ENCODE peak calls at places on chromosomes 13 and 19, in five cellular contexts. J is heart right ventricle; Z is tibial artery; V is cardiac muscle cell; E is effector memory CD4-positive, alpha-beta T cell. D is an unnamed sample. For H3K9me3, H3K4me1 and H3K36me3, the result is how much of the 10 kb centered on the place peaks cover.

GRCh38 chr19:50500060-50500752 is 10.8 kb downstream of the JOSD2 start:
- DNase-seq in J (peak), Z (no peak), V (no peak), E (no peak), D (no peak)

GRCh38 chr19:49422407-49423277 is 599 bp downstream of the PTH2 start:
- DNase-seq in J (peak), Z (no peak), V (peak), E (no peak), D (no peak)

GRCh38 chr13:51923983-51924539 is 62.3 kb downstream of the CCDC70 start:
- DNase-seq in J (no peak), Z (no peak), V (no peak), E (no peak), D (no peak)

GRCh38 chr13:26897706-26898550 is 137.3 kb upstream of the GPR12 start:
- DNase-seq in J (no peak), Z (no peak), V (no peak), E (no peak), D (no peak)

GRCh38 chr19:16899566-16900075 is 10.8 kb downstream of the F2RL3 start:
- DNase-seq in J (no peak), Z (no peak), V (peak), E (no peak), D (no peak)

GRCh38 chr19:16896098-16896912 is 7.5 kb downstream of the F2RL3 start:
- DNase-seq in J (no peak), Z (peak), V (peak), E (no peak), D (no peak)

GRCh38 chr19:33434886-33435705 is 61.6 kb downstream of the CEBPG start:
- DNase-seq in J (no peak), Z (no peak), V (peak), E (no peak), D (no peak)

GRCh38 chr13:96090240-96091101 is 564 bp downstream of the HS6ST3 start:
- DNase-seq in J (peak), Z (no peak), V (peak), E (no peak), D (no peak)

GRCh38 chr13:94886191-94886590 is 173.8 kb upstream of the SOX21 start:
- DNase-seq in J (no peak), Z (no peak), V (peak), E (no peak), D (no peak)

GRCh38 chr13:85140192-85140591 is 659.0 kb downstream of the SLITRK6 start:
- DNase-seq in J (no peak), Z (no peak), V (no peak), E (no peak), D (no peak)

GRCh38 chr13:48749699-48750473 is 96.2 kb downstream of the CYSLTR2 start:
- DNase-seq in J (peak), Z (peak), V (peak), E (peak), D (peak)

GRCh38 chr19:17282488-17283256 is 971 bp downstream of the ANKLE1 start:
- DNase-seq in J (peak), Z (peak), V (peak), E (peak), D (peak)

GRCh38 chr13:75217949-75218348 is 264.0 kb downstream of the TBC1D4 start:
- DNase-seq in J (no peak), Z (no peak), V (peak), E (no peak), D (no peak)

GRCh38 chr19:40443930-40444180 is 280 bp downstream of the SERTAD3 start:
- DNase-seq in J (no peak), Z (no peak), V (no peak), E (no peak), D (no peak)

GRCh38 chr19:45607071-45608029 is 5.3 kb upstream of the GPR4 start:
- DNase-seq in J (peak), Z (peak), V (peak), E (peak), D (peak)

GRCh38 chr13:99495478-99496321 is 5.6 kb upstream of the TM9SF2 start:
- DNase-seq in J (no peak), Z (no peak), V (no peak), E (no peak), D (no peak)

GRCh38 chr13:46094478-46094877 is 10.4 kb downstream of the CPB2 start:
- DNase-seq in J (no peak), Z (no peak), V (no peak), E (no peak), D (no peak)

GRCh38 chr13:55664178-55664577 is 1476.5 kb upstream of the PRR20A start:
- DNase-seq in J (no peak), Z (no peak), V (no peak), E (no peak), D (no peak)

DNA sequence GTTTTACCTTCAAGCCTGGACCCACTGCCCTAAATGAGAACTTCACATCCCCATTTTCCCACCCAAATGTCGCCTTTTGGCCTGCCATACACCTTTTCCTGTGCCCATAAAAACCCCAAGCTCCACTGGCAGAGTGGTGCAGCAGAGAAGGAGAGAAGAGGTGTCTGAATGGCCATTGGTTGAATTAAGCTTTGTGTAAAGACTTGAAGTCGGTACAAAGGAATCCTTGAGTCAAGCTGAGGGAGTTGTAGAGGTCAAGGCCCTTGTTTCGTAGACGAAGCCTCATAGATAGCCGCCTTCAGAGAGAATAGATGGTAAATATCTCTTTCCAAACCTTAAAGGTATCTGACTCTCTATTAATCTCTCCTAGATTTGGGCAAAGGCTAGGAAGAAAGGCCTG is 1479.2 kb upstream of the PRR20A start:
- DNase-seq in J (no peak), Z (no peak), V (no peak), E (no peak), D (no peak)
- H3K9me3 ChIP-seq in J (under half), Z (under half), V (under half), E (under half), D (under half)

GRCh38 chr13:30665638-30666037 is 47.9 kb downstream of the USPL1 start:
- DNase-seq in J (no peak), Z (no peak), V (no peak), E (no peak), D (no peak)
- H3K4me1 ChIP-seq in J (under half), Z (under half), V (under half), E (under half), D (under half)

GRCh38 chr19:5714819-5715218 is 5.1 kb downstream of the LONP1 start:
- DNase-seq in J (no peak), Z (no peak), V (no peak), E (no peak), D (no peak)

GRCh38 chr19:5713228-5713627 is 6.7 kb downstream of the LONP1 start:
- DNase-seq in J (no peak), Z (no peak), V (no peak), E (no peak), D (no peak)

GRCh38 chr19:5711713-5712161 is 8.2 kb downstream of the LONP1 start:
- DNase-seq in J (no peak), Z (no peak), V (no peak), E (no peak), D (no peak)

GRCh38 chr19:5707576-5708575 is 12.1 kb downstream of the LONP1 start:
- DNase-seq in J (no peak), Z (no peak), V (no peak), E (no peak), D (no peak)

GRCh38 chr19:5711025-5711424 is 8.9 kb downstream of the LONP1 start:
- DNase-seq in J (no peak), Z (no peak), V (no peak), E (no peak), D (no peak)
- H3K36me3 ChIP-seq in J (half or more), Z (half or more), V (under half), E (half or more), D (half or more)

GRCh38 chr13:112733661-112734379 is 44.0 kb downstream of the ATP11A start:
- DNase-seq in J (no peak), Z (no peak), V (no peak), E (no peak), D (no peak)

GRCh38 chr13:112735791-112736190 is 46.0 kb downstream of the ATP11A start:
- DNase-seq in J (no peak), Z (no peak), V (no peak), E (no peak), D (no peak)

GRCh38 chr13:112733112-112733511 is 43.3 kb downstream of the ATP11A start:
- DNase-seq in J (no peak), Z (no peak), V (no peak), E (no peak), D (no peak)

GRCh38 chr13:112732679-112733078 is 42.8 kb downstream of the ATP11A start:
- DNase-seq in J (no peak), Z (no peak), V (no peak), E (no peak), D (no peak)

DNA sequence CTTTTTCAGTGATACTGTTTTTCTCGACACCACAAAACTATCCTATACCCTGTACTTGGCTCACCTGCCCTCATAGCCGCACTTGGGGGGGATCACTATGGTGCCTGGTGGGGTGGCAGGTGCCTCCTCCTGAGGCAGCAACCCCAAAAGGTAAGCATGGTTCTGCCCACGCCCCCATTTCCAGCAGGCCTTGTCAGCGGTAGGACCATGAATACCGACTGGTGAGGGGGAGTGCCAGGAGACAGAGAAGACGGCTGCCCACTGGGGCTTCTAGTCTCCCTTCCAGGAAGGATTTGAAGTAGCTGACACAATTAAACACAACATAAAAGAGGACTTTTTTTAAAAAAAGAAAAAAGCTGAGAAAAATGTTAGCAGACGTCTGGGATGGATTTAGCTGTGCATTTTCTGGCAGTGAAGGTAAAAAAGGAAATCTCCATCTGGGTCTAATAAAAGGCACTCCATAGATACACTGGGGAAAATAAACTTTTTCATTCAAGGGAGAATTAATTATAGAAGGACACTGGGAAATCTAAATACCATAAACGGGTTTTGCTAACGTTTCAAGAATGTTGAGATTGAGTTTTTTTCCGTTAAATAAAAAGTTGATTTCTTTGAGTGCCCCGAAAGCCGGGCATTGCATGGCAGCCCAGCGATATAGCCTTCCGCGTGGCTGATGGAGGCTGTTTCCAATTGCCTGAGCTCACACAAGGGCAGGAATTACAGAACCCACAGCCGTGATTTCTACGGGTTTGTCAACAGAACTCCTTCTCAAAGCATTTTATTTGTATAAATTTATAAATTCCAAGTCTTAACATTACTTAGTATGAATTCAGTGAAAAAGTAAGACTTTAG is 45.1 kb downstream of the ATP11A start:
- DNase-seq in J (no peak), Z (no peak), V (no peak), E (no peak), D (no peak)
- H3K9me3 ChIP-seq in J (under half), Z (under half), V (under half), E (under half), D (under half)

DNA sequence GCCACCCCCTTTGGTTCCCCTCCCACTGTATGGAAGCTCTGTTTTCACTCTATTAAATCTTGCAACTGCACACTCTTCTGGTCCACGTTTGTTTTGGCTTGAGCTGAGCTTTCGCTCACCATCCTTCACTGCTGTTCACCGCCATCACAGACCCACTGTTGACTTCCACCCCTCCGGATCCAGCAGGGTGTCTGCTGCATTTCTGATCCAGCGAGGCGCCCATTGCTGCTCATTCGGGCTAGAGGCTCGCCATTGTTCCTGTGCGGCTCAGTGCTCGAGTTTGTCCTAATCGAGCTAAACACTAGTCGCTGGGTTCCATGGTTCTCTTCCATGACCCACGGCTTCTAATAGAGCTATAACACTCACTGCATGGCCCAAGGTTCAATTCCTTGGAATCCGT is 42.7 kb downstream of the ACTN4 start:
- DNase-seq in J (no peak), Z (no peak), V (no peak), E (no peak), D (no peak)
- H3K4me1 ChIP-seq in J (half or more), Z (half or more), V (under half), E (half or more), D (under half)

GRCh38 chr19:20926796-20927195 is 3.7 kb downstream of the ZNF85 start:
- DNase-seq in J (no peak), Z (no peak), V (no peak), E (no peak), D (no peak)
- H3K36me3 ChIP-seq in J (under half), Z (under half), V (under half), E (under half), D (under half)

GRCh38 chr19:37413243-37414084 is 42.6 kb downstream of the ZNF527 start:
- DNase-seq in J (no peak), Z (no peak), V (peak), E (no peak), D (no peak)
- H3K9me3 ChIP-seq in J (half or more), Z (half or more), V (under half), E (half or more), D (under half)

D was measured in lung.